ENCODE peak calls at places on chromosomes 5 and 9, in ten cellular contexts. G is OCI-LY7; P is naive thymus-derived CD4-positive, alpha-beta T cell; X is CD4-positive, CD25-positive, alpha-beta regulatory T cell; S is A549; L is CD4-positive, alpha-beta T cell; U is IMR-90; Z is upper lobe of right lung; I is breast epithelium; T is cardiac muscle cell. V is an unnamed sample.

GRCh38 chr9:69758001-69758730 is 1.6 kb downstream of the PTAR1 start:
- DNase-seq in G (peak; percentile 37), P (no peak), X (no peak), S (no peak), L (no peak), U (peak; percentile 46), Z (no peak), I (no peak), T (peak; percentile 50), V (no peak)

GRCh38 chr9:101736723-101737122 is 1.7 kb downstream of the GRIN3A start:
- DNase-seq in G (no peak), P (no peak), X (no peak), S (no peak), L (no peak), U (no peak), Z (no peak), I (no peak), T (no peak), V (no peak)

GRCh38 chr5:151651997-151652645 is 34.6 kb downstream of the SPARC start:
- DNase-seq in G (peak; percentile 73), P (peak; percentile 41), X (peak; percentile 54), S (peak; percentile 94), L (peak; percentile 65), U (peak; percentile 75), Z (peak; percentile 83), I (peak; percentile 67), T (peak; percentile 85), V (peak; percentile 82)

GRCh38 chr9:86690034-86690433 is 257.3 kb downstream of the GAS1 start:
- DNase-seq in G (no peak), P (no peak), X (no peak), S (no peak), L (no peak), U (no peak), Z (no peak), I (no peak), T (no peak), V (no peak)

GRCh38 chr9:68978501-68978900 is 35.4 kb downstream of the PRKACG start:
- DNase-seq in G (no peak), P (no peak), X (no peak), S (no peak), L (no peak), U (no peak), Z (no peak), I (no peak), T (no peak), V (no peak)

GRCh38 chr9:3992924-3993323 is 306.9 kb downstream of the GLIS3 start:
- DNase-seq in G (no peak), P (no peak), X (no peak), S (no peak), L (no peak), U (peak; percentile 68), Z (no peak), I (no peak), T (peak; percentile 67), V (no peak)

GRCh38 chr9:77156646-77157371 is 20.5 kb upstream of the VPS13A start:
- DNase-seq in G (no peak), P (no peak), X (no peak), S (no peak), L (no peak), U (no peak), Z (no peak), I (no peak), T (no peak), V (no peak)

GRCh38 chr5:9149988-9150387 is 395.9 kb downstream of the SEMA5A start:
- DNase-seq in G (no peak), P (no peak), X (no peak), S (no peak), L (no peak), U (peak; percentile 98), Z (no peak), I (no peak), T (no peak), V (no peak)

GRCh38 chr9:95874303-95874988 is 1.0 kb upstream of the ERCC6L2 start:
- DNase-seq in G (no peak), P (no peak), X (no peak), S (no peak), L (no peak), U (peak; percentile 7), Z (no peak), I (no peak), T (peak; percentile 13), V (no peak)
- H3K27ac ChIP-seq in G (no peak overlapping the region), P (no peak overlapping the region), X (no peak overlapping the region), S (no peak overlapping the region), L (no peak overlapping the region), U (peak overlapping the region; percentile 78), Z (no peak overlapping the region), I (peak overlapping the region; percentile 99), T (no peak overlapping the region), V (no peak overlapping the region)

GRCh38 chr9:37623267-37623666 is 27.5 kb upstream of the FRMPD1 start:
- DNase-seq in G (no peak), P (no peak), X (no peak), S (no peak), L (no peak), U (no peak), Z (no peak), I (no peak), T (no peak), V (no peak)
- H3K27ac ChIP-seq in G (no peak overlapping the region), P (no peak overlapping the region), X (no peak overlapping the region), S (no peak overlapping the region), L (no peak overlapping the region), U (no peak overlapping the region), Z (no peak overlapping the region), I (no peak overlapping the region), T (no peak overlapping the region), V (no peak overlapping the region)

GRCh38 chr9:14313378-14313940 is 482 bp downstream of the NFIB start:
- DNase-seq in G (peak; percentile 53), P (no peak), X (no peak), S (no peak), L (no peak), U (peak; percentile 31), Z (peak; percentile 71), I (no peak), T (no peak), V (no peak)
- H3K27ac ChIP-seq in G (peak overlapping the region; percentile 61), P (no peak overlapping the region), X (no peak overlapping the region), S (peak overlapping the region; percentile 94), L (no peak overlapping the region), U (no peak overlapping the region), Z (peak overlapping the region; percentile 95), I (peak overlapping the region; percentile 99), T (peak overlapping the region; percentile 57), V (peak overlapping the region; percentile 100)

GRCh38 chr9:128335914-128336313 is 4.4 kb upstream of the SLC27A4 start:
- DNase-seq in G (no peak), P (no peak), X (no peak), S (no peak), L (no peak), U (no peak), Z (no peak), I (no peak), T (no peak), V (no peak)
- H3K27ac ChIP-seq in G (no peak overlapping the region), P (no peak overlapping the region), X (no peak overlapping the region), S (no peak overlapping the region), L (no peak overlapping the region), U (no peak overlapping the region), Z (no peak overlapping the region), I (no peak overlapping the region), T (no peak overlapping the region), V (no peak overlapping the region)

DNA sequence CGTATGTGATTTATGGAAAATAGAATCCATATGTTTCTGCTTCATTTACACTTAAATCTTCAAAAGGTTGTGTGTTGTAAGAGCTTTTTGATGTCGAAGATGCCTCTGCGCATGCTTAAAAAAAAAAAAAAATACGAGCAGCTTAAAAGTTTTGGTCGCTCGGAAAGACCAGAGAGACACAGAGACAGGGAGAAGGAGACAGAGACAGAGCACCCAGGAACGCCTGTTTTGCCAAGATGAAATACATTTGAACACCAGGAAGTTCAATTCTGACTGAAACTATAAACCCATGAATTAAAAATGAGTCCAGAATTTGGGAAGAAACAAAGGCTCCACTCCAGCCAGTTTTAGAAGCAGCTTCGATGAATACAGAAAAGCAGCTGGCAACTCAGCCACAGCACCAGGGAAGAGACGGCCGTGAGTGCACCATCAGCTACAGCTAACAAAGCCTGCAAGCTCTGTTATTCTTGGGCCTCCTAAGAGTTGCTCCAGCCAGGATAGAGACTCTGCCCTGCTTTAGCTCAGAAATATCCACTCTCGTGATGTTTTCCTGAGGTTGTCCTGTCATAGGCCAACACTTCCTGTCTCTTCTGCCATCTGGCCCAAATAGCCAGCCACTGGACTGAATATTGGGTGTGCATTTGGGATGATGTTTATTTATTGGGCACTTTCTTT is 2.5 kb upstream of the ZNF474 start:
- DNase-seq in G (no peak), P (no peak), X (no peak), S (no peak), L (no peak), U (peak; percentile 30), Z (no peak), I (no peak), T (peak; percentile 23), V (peak; percentile 69)
- H3K27ac ChIP-seq in G (no peak overlapping the region), P (no peak overlapping the region), X (no peak overlapping the region), S (no peak overlapping the region), L (no peak overlapping the region), U (peak overlapping the region; percentile 81), Z (peak overlapping the region; percentile 18), I (peak overlapping the region; percentile 71), T (no peak overlapping the region), V (peak overlapping the region; percentile 50)

GRCh38 chr5:87095787-87096186 is 171.9 kb upstream of the RASA1 start:
- DNase-seq in G (no peak), P (no peak), X (no peak), S (no peak), L (no peak), U (no peak), Z (no peak), I (no peak), T (no peak), V (no peak)

GRCh38 chr5:87094833-87095232 is 172.8 kb upstream of the RASA1 start:
- DNase-seq in G (no peak), P (no peak), X (no peak), S (no peak), L (no peak), U (no peak), Z (no peak), I (no peak), T (no peak), V (no peak)

GRCh38 chr5:87099967-87100366 is 167.7 kb upstream of the RASA1 start:
- DNase-seq in G (no peak), P (no peak), X (no peak), S (no peak), L (no peak), U (no peak), Z (no peak), I (no peak), T (no peak), V (no peak)

GRCh38 chr5:87099246-87099914 is 168.3 kb upstream of the RASA1 start:
- DNase-seq in G (no peak), P (no peak), X (no peak), S (no peak), L (no peak), U (no peak), Z (no peak), I (no peak), T (no peak), V (no peak)

GRCh38 chr5:87097664-87098063 is 170.0 kb upstream of the RASA1 start:
- DNase-seq in G (no peak), P (no peak), X (no peak), S (no peak), L (no peak), U (no peak), Z (no peak), I (no peak), T (no peak), V (no peak)
- H3K27ac ChIP-seq in G (no peak overlapping the region), P (no peak overlapping the region), X (no peak overlapping the region), S (no peak overlapping the region), L (no peak overlapping the region), U (no peak overlapping the region), Z (no peak overlapping the region), I (no peak overlapping the region), T (no peak overlapping the region), V (no peak overlapping the region)

V was measured in tibial artery.